ENCODE peak calls at places on chromosomes 11 and 22, in ten cellular contexts. P is AG10803; Y is bronchial epithelial cell; L is Daoy; W is activated CD4-positive, alpha-beta T cell treated with anti-CD3 and anti-CD28 coated beads, Interleukin-2, amount 50 U/mL, for 48 hours; Q is heart left ventricle; C is fibroblast of lung; R is EH; G is caudate nucleus; J is NCI-H510A treated with DMSO at 0.1 percent for 48 hours. A is an unnamed sample.

GRCh38 chr11:122706261-122706660 is 50.7 kb downstream of the UBASH3B start:
- DNase-seq in W (no peak), C (peak), Y (no peak), Q (no peak), P (peak), G (no peak), L (no peak), J (no peak), R (peak), A (no peak)

GRCh38 chr11:8035225-8035846 is 45.7 kb upstream of the TUB start:
- DNase-seq in C (no peak), L (no peak), W (no peak), G (no peak), P (no peak), Q (no peak), J (no peak), Y (no peak), R (no peak), A (no peak)

GRCh38 chr11:1113405-1114201 is 38.9 kb downstream of the MUC2 start:
- DNase-seq in W (no peak), Q (no peak), C (no peak), J (no peak), G (no peak), Y (no peak), R (no peak), L (no peak), P (no peak), A (no peak)

GRCh38 chr11:68150029-68150428 is 28.8 kb upstream of the CHKA start:
- DNase-seq in W (no peak), P (no peak), G (no peak), Q (no peak), C (peak), R (no peak), L (peak), J (no peak), Y (peak), A (no peak)

GRCh38 chr11:27697679-27698275 is 2.5 kb downstream of the BDNF start:
- DNase-seq in G (no peak), R (peak), J (no peak), Q (no peak), W (no peak), Y (no peak), C (peak), P (peak), L (no peak), A (no peak)

GRCh38 chr22:28920757-28921584 is 37.6 kb downstream of the ZNRF3 start:
- DNase-seq in J (no peak), W (no peak), Y (no peak), C (no peak), Q (no peak), G (no peak), R (no peak), L (no peak), P (no peak), A (no peak)

GRCh38 chr11:123977731-123978347 is at the start of gene OR10S1:
- DNase-seq in L (no peak), G (no peak), C (no peak), Q (no peak), R (no peak), P (peak), J (no peak), W (no peak), Y (peak), A (no peak)

GRCh38 chr11:67498544-67498972 is 6.6 kb downstream of the PITPNM1 start:
- DNase-seq in G (no peak), P (no peak), J (no peak), Q (peak), Y (no peak), L (no peak), W (no peak), C (no peak), R (no peak), A (no peak)

GRCh38 chr11:44456544-44457270 is 108.8 kb upstream of the CD82 start:
- DNase-seq in J (no peak), L (peak), W (no peak), R (no peak), Y (peak), P (no peak), Q (no peak), G (no peak), C (no peak), A (no peak)

GRCh38 chr11:47189100-47189834 is 3.0 kb upstream of the PACSIN3 start:
- DNase-seq in P (peak), C (peak), Y (peak), W (no peak), L (peak), Q (no peak), G (no peak), J (no peak), R (peak), A (no peak)

GRCh38 chr22:31627223-31627731 is 34.7 kb downstream of the PISD start:
- DNase-seq in C (no peak), Q (no peak), J (no peak), G (no peak), L (no peak), R (no peak), P (no peak), Y (no peak), W (no peak), A (no peak)

A was measured in ecto neural progenitor cell.